ENCODE peak calls at places on chromosomes 6 and 20, in ten cellular contexts. Z is H1; O is AG09319; D is ascending aorta; C is activated T-helper 1 cell treated with anti-CD3 and anti-CD28 coated beads, Interleukin-12 subunit alpha, Interleukin-12 subunit beta, Interleukin-2, Interleukin-4 antibody, amounts not matched to agents 30 ng/mL and 10 ng/mL and 1 ng/mL, durations not matched to agents 14 hours and 24 hours and 36 hours; M is A549; J is CD8-positive, alpha-beta T cell; F is activated CD4-positive, alpha-beta memory T cell treated with anti-CD3 and anti-CD28 coated beads, Interleukin-2, amount 10 ng/mL, durations not matched to agents 7 days and 5 days; H is cardiac muscle cell; S is epithelial cell of proximal tubule. K is an unnamed sample.

GRCh38 chr6:138498575-138499302 is 555 bp downstream of the NHSL1 start:
- DNase-seq in D (no peak), S (no peak), J (no peak), H (no peak), O (no peak), Z (no peak), F (no peak), C (no peak), M (no peak), K (no peak)

GRCh38 chr6:16179063-16179462 is 50.2 kb downstream of the MYLIP start:
- DNase-seq in J (no peak), M (no peak), Z (no peak), C (no peak), S (no peak), O (no peak), D (no peak), H (no peak), F (no peak), K (no peak)

GRCh38 chr6:54130179-54130578 is 18.9 kb downstream of the MLIP start:
- DNase-seq in C (no peak), Z (no peak), D (no peak), H (no peak), S (no peak), M (no peak), J (no peak), O (no peak), F (no peak), K (no peak)

GRCh38 chr20:41616228-41616627 is 1.9 kb downstream of the CHD6 start:
- DNase-seq in J (no peak), C (no peak), D (no peak), S (no peak), Z (no peak), M (no peak), F (no peak), H (no peak), O (no peak), K (no peak)

GRCh38 chr6:1372690-1373089 is 16.7 kb upstream of the FOXF2 start:
- DNase-seq in H (no peak), S (no peak), J (no peak), M (no peak), O (no peak), Z (no peak), C (no peak), D (no peak), F (no peak), K (no peak)

GRCh38 chr6:56808871-56809359 is 146.0 kb upstream of the BEND6 start:
- DNase-seq in S (no peak), Z (no peak), C (no peak), M (peak; percentile 21), F (no peak), H (peak; percentile 16), D (no peak), J (no peak), O (no peak), K (no peak)

GRCh38 chr20:46122071-46122470 is 4.0 kb downstream of the CD40 start:
- DNase-seq in Z (no peak), C (no peak), J (no peak), M (no peak), H (no peak), D (no peak), O (no peak), F (no peak), S (peak; percentile 40), K (peak; percentile 35)

GRCh38 chr20:17504898-17505663 is 26.1 kb downstream of the BFSP1 start:
- DNase-seq in Z (peak; percentile 81), H (peak; percentile 63), O (peak; percentile 19), M (peak; percentile 45), J (peak; percentile 58), F (peak; percentile 84), D (no peak), C (peak; percentile 71), S (no peak), K (peak; percentile 70)

GRCh38 chr20:62303327-62304226 is 780 bp downstream of the ADRM1 start:
- DNase-seq in H (peak; percentile 56), C (peak; percentile 18), O (no peak), F (peak; percentile 39), Z (no peak), S (no peak), J (no peak), D (no peak), M (no peak), K (no peak)

GRCh38 chr6:18362058-18362561 is 25.0 kb upstream of the RNF144B start:
- DNase-seq in M (no peak), D (no peak), J (no peak), Z (no peak), S (peak; percentile 56), F (no peak), H (no peak), O (peak; percentile 74), C (no peak), K (no peak)

GRCh38 chr20:63123326-63123725 is 92.6 kb downstream of the YTHDF1 start:
- DNase-seq in Z (no peak), D (no peak), C (no peak), H (no peak), J (no peak), M (no peak), S (no peak), O (no peak), F (no peak), K (no peak)

GRCh38 chr20:13875265-13875811 is 90.5 kb downstream of the NDUFAF5 start:
- DNase-seq in M (no peak), J (no peak), F (no peak), D (no peak), Z (no peak), O (no peak), S (no peak), H (no peak), C (no peak), K (no peak)

GRCh38 chr20:32067234-32067821 is 15.3 kb downstream of the HCK start:
- DNase-seq in H (no peak), M (no peak), O (peak; percentile 87), S (no peak), J (no peak), F (no peak), C (no peak), D (no peak), Z (no peak), K (no peak)

GRCh38 chr6:43276180-43277082 is 21.6 kb upstream of the SLC22A7 start:
- DNase-seq in M (no peak), D (no peak), C (peak; percentile 8), J (peak; percentile 32), S (no peak), Z (no peak), O (no peak), H (no peak), F (peak; percentile 53), K (no peak)

GRCh38 chr6:101392561-101393230 is 812 bp upstream of the GRIK2 start:
- DNase-seq in C (no peak), Z (peak; percentile 65), O (no peak), M (no peak), D (no peak), S (no peak), H (no peak), J (no peak), F (no peak), K (no peak)

GRCh38 chr6:104591573-104592334 is 268.0 kb downstream of the HACE1 start:
- DNase-seq in C (no peak), D (no peak), M (no peak), O (no peak), S (no peak), J (no peak), Z (no peak), F (no peak), H (no peak), K (no peak)